ENCODE peak calls at places on chromosomes 5 and 9, in eight cellular contexts. One of them, this sample, is unnamed.

GRCh38 chr5:124927735-124928134 is 181.3 kb upstream of the ZNF608 start:
- DNase-seq in CD8-positive, alpha-beta T cell: no peak
- DNase-seq in mammary epithelial cell: peak
- DNase-seq in BJ: no peak
- DNase-seq in tibial artery: no peak
- DNase-seq in AG04450: no peak
- DNase-seq in psoas muscle: no peak
- DNase-seq in cardiac fibroblast: peak
- DNase-seq in this sample: peak

GRCh38 chr5:42951847-42952411 is 88.2 kb downstream of the ANXA2R start:
- DNase-seq in CD8-positive, alpha-beta T cell: peak
- DNase-seq in mammary epithelial cell: no peak
- DNase-seq in BJ: no peak
- DNase-seq in tibial artery: no peak
- DNase-seq in AG04450: no peak
- DNase-seq in psoas muscle: peak
- DNase-seq in cardiac fibroblast: peak
- DNase-seq in this sample: no peak

GRCh38 chr9:35649431-35650340 is 1.0 kb downstream of the SIT1 start:
- DNase-seq in CD8-positive, alpha-beta T cell: no peak
- DNase-seq in mammary epithelial cell: no peak
- DNase-seq in BJ: no peak
- DNase-seq in tibial artery: peak
- DNase-seq in AG04450: no peak
- DNase-seq in psoas muscle: no peak
- DNase-seq in cardiac fibroblast: no peak
- DNase-seq in this sample: no peak

GRCh38 chr5:103461223-103461622 is 101.4 kb downstream of the NUDT12 start:
- DNase-seq in CD8-positive, alpha-beta T cell: no peak
- DNase-seq in mammary epithelial cell: peak
- DNase-seq in BJ: peak
- DNase-seq in tibial artery: no peak
- DNase-seq in AG04450: no peak
- DNase-seq in psoas muscle: no peak
- DNase-seq in cardiac fibroblast: peak
- DNase-seq in this sample: no peak

GRCh38 chr9:89601306-89601705 is 3.5 kb upstream of the GADD45G start:
- DNase-seq in CD8-positive, alpha-beta T cell: no peak
- DNase-seq in mammary epithelial cell: no peak
- DNase-seq in BJ: no peak
- DNase-seq in tibial artery: no peak
- DNase-seq in AG04450: no peak
- DNase-seq in psoas muscle: no peak
- DNase-seq in cardiac fibroblast: no peak
- DNase-seq in this sample: no peak

GRCh38 chr9:107782381-107782780 is 292.8 kb upstream of the KLF4 start:
- DNase-seq in CD8-positive, alpha-beta T cell: no peak
- DNase-seq in mammary epithelial cell: no peak
- DNase-seq in BJ: peak
- DNase-seq in tibial artery: no peak
- DNase-seq in AG04450: peak
- DNase-seq in psoas muscle: no peak
- DNase-seq in cardiac fibroblast: peak
- DNase-seq in this sample: no peak

GRCh38 chr9:126915281-126915816 is 767 bp downstream of the RALGPS1 start:
- DNase-seq in CD8-positive, alpha-beta T cell: no peak
- DNase-seq in mammary epithelial cell: peak
- DNase-seq in BJ: no peak
- DNase-seq in tibial artery: peak
- DNase-seq in AG04450: no peak
- DNase-seq in psoas muscle: peak
- DNase-seq in cardiac fibroblast: no peak
- DNase-seq in this sample: no peak

GRCh38 chr5:139689631-139690384 is 41.7 kb downstream of the CXXC5 start:
- DNase-seq in CD8-positive, alpha-beta T cell: no peak
- DNase-seq in mammary epithelial cell: peak
- DNase-seq in BJ: no peak
- DNase-seq in tibial artery: no peak
- DNase-seq in AG04450: no peak
- DNase-seq in psoas muscle: no peak
- DNase-seq in cardiac fibroblast: peak
- DNase-seq in this sample: no peak

GRCh38 chr5:81924467-81924866 is 47.4 kb upstream of the ATG10 start:
- DNase-seq in CD8-positive, alpha-beta T cell: no peak
- DNase-seq in mammary epithelial cell: no peak
- DNase-seq in BJ: no peak
- DNase-seq in tibial artery: no peak
- DNase-seq in AG04450: no peak
- DNase-seq in psoas muscle: no peak
- DNase-seq in cardiac fibroblast: no peak
- DNase-seq in this sample: no peak

GRCh38 chr5:35859101-35859661 is 2.5 kb downstream of the IL7R start:
- DNase-seq in CD8-positive, alpha-beta T cell: no peak
- DNase-seq in mammary epithelial cell: peak
- DNase-seq in BJ: no peak
- DNase-seq in tibial artery: no peak
- DNase-seq in AG04450: no peak
- DNase-seq in psoas muscle: no peak
- DNase-seq in cardiac fibroblast: no peak
- DNase-seq in this sample: no peak

GRCh38 chr9:111076519-111076918 is 38.2 kb upstream of the LPAR1 start:
- DNase-seq in CD8-positive, alpha-beta T cell: no peak
- DNase-seq in mammary epithelial cell: no peak
- DNase-seq in BJ: no peak
- DNase-seq in tibial artery: no peak
- DNase-seq in AG04450: no peak
- DNase-seq in psoas muscle: no peak
- DNase-seq in cardiac fibroblast: no peak
- DNase-seq in this sample: no peak

GRCh38 chr5:148515460-148515859 is 131.7 kb downstream of the FBXO38 start:
- DNase-seq in CD8-positive, alpha-beta T cell: no peak
- DNase-seq in mammary epithelial cell: no peak
- DNase-seq in BJ: no peak
- DNase-seq in tibial artery: no peak
- DNase-seq in AG04450: no peak
- DNase-seq in psoas muscle: no peak
- DNase-seq in cardiac fibroblast: no peak
- DNase-seq in this sample: no peak

GRCh38 chr5:152349683-152350526 is 55.2 kb downstream of the NMUR2 start:
- DNase-seq in CD8-positive, alpha-beta T cell: no peak
- DNase-seq in mammary epithelial cell: peak
- DNase-seq in BJ: no peak
- DNase-seq in tibial artery: no peak
- DNase-seq in AG04450: no peak
- DNase-seq in psoas muscle: peak
- DNase-seq in cardiac fibroblast: peak
- DNase-seq in this sample: no peak

GRCh38 chr5:143775258-143775657 is 36.7 kb upstream of the HMHB1 start:
- DNase-seq in CD8-positive, alpha-beta T cell: no peak
- DNase-seq in mammary epithelial cell: peak
- DNase-seq in BJ: no peak
- DNase-seq in tibial artery: no peak
- DNase-seq in AG04450: no peak
- DNase-seq in psoas muscle: no peak
- DNase-seq in cardiac fibroblast: peak
- DNase-seq in this sample: no peak

GRCh38 chr9:95382433-95382832 is 64.9 kb upstream of the FANCC start:
- DNase-seq in CD8-positive, alpha-beta T cell: no peak
- DNase-seq in mammary epithelial cell: peak
- DNase-seq in BJ: no peak
- DNase-seq in tibial artery: no peak
- DNase-seq in AG04450: no peak
- DNase-seq in psoas muscle: no peak
- DNase-seq in cardiac fibroblast: no peak
- DNase-seq in this sample: no peak

GRCh38 chr9:124629600-124629999 is 122.4 kb upstream of the NR5A1 start:
- DNase-seq in CD8-positive, alpha-beta T cell: no peak
- DNase-seq in mammary epithelial cell: peak
- DNase-seq in BJ: no peak
- DNase-seq in tibial artery: no peak
- DNase-seq in AG04450: no peak
- DNase-seq in psoas muscle: no peak
- DNase-seq in cardiac fibroblast: peak
- DNase-seq in this sample: no peak

GRCh38 chr5:43997647-43998251 is 391.5 kb downstream of the FGF10 start:
- DNase-seq in CD8-positive, alpha-beta T cell: no peak
- DNase-seq in mammary epithelial cell: no peak
- DNase-seq in BJ: peak
- DNase-seq in tibial artery: no peak
- DNase-seq in AG04450: peak
- DNase-seq in psoas muscle: no peak
- DNase-seq in cardiac fibroblast: peak
- DNase-seq in this sample: no peak

DNA sequence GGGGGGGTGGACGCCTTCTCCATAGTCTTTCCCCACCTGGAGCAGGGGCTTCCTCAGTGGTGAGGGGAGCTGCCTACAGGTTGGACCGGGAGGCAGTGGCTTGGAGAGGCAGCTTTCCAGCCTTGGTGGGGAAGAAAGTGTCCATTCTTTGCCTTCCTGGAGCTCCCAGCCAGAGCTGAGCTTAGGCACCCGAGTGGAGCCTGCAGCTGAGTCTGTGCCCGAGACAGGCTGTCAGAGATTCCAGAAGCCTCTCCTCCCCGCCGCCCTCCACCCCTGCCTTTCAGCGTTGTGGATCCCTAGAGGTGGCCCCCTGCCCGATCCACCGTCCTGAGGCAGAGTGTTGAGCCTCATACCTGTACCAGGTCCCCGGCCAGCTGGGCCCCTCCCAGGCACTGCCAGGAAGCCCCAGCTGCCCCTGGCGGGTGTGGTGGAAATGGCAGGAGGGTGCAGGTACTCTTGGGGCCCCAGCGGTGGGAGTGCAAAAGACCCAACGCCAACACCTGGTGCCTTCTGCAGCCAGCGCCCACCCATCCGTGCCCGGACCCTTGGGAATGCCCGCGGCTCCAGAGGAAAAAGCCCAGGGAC is 112.0 kb downstream of the RXRA start:
- DNase-seq in CD8-positive, alpha-beta T cell: no peak
- DNase-seq in mammary epithelial cell: no peak
- DNase-seq in BJ: no peak
- DNase-seq in tibial artery: no peak
- DNase-seq in AG04450: no peak
- DNase-seq in psoas muscle: peak
- DNase-seq in cardiac fibroblast: no peak
- DNase-seq in this sample: no peak
- TF ChIP-seq CTCF in CD8-positive, alpha-beta T cell: no peak
- TF ChIP-seq CTCF in mammary epithelial cell: no peak
- TF ChIP-seq CTCF in BJ: no peak
- TF ChIP-seq CTCF in tibial artery: no peak
- TF ChIP-seq CTCF in AG04450: no peak
- TF ChIP-seq CTCF in psoas muscle: peak
- TF ChIP-seq CTCF in cardiac fibroblast: no peak
- TF ChIP-seq CTCF in this sample: peak

GRCh38 chr5:3590967-3591900 is 4.4 kb upstream of the IRX1 start:
- DNase-seq in CD8-positive, alpha-beta T cell: no peak
- DNase-seq in mammary epithelial cell: no peak
- DNase-seq in BJ: no peak
- DNase-seq in tibial artery: no peak
- DNase-seq in AG04450: no peak
- DNase-seq in psoas muscle: no peak
- DNase-seq in cardiac fibroblast: no peak
- DNase-seq in this sample: no peak
- H3K4me3 ChIP-seq in CD8-positive, alpha-beta T cell: no peak
- H3K4me3 ChIP-seq in mammary epithelial cell: no peak
- H3K4me3 ChIP-seq in BJ: no peak
- H3K4me3 ChIP-seq in tibial artery: no peak
- H3K4me3 ChIP-seq in AG04450: no peak
- H3K4me3 ChIP-seq in psoas muscle: no peak
- H3K4me3 ChIP-seq in cardiac fibroblast: no peak
- H3K4me3 ChIP-seq in this sample: no peak

GRCh38 chr5:66646570-66646969 is 50.4 kb downstream of the MAST4 start:
- DNase-seq in CD8-positive, alpha-beta T cell: no peak
- DNase-seq in mammary epithelial cell: no peak
- DNase-seq in BJ: no peak
- DNase-seq in tibial artery: no peak
- DNase-seq in AG04450: no peak
- DNase-seq in psoas muscle: no peak
- DNase-seq in cardiac fibroblast: peak
- DNase-seq in this sample: no peak

GRCh38 chr5:66645039-66645438 is 48.8 kb downstream of the MAST4 start:
- DNase-seq in CD8-positive, alpha-beta T cell: no peak
- DNase-seq in mammary epithelial cell: peak
- DNase-seq in BJ: no peak
- DNase-seq in tibial artery: no peak
- DNase-seq in AG04450: no peak
- DNase-seq in psoas muscle: no peak
- DNase-seq in cardiac fibroblast: no peak
- DNase-seq in this sample: no peak

GRCh38 chr5:66647146-66647856 is 51.1 kb downstream of the MAST4 start:
- DNase-seq in CD8-positive, alpha-beta T cell: no peak
- DNase-seq in mammary epithelial cell: peak
- DNase-seq in BJ: no peak
- DNase-seq in tibial artery: no peak
- DNase-seq in AG04450: no peak
- DNase-seq in psoas muscle: no peak
- DNase-seq in cardiac fibroblast: peak
- DNase-seq in this sample: no peak

GRCh38 chr5:66642538-66642937 is 46.3 kb downstream of the MAST4 start:
- DNase-seq in CD8-positive, alpha-beta T cell: no peak
- DNase-seq in mammary epithelial cell: no peak
- DNase-seq in BJ: no peak
- DNase-seq in tibial artery: no peak
- DNase-seq in AG04450: no peak
- DNase-seq in psoas muscle: no peak
- DNase-seq in cardiac fibroblast: no peak
- DNase-seq in this sample: no peak

GRCh38 chr5:66643383-66643782 is 47.2 kb downstream of the MAST4 start:
- DNase-seq in CD8-positive, alpha-beta T cell: no peak
- DNase-seq in mammary epithelial cell: no peak
- DNase-seq in BJ: no peak
- DNase-seq in tibial artery: no peak
- DNase-seq in AG04450: no peak
- DNase-seq in psoas muscle: no peak
- DNase-seq in cardiac fibroblast: no peak
- DNase-seq in this sample: no peak
- TF ChIP-seq CTCF in CD8-positive, alpha-beta T cell: no peak
- TF ChIP-seq CTCF in mammary epithelial cell: no peak
- TF ChIP-seq CTCF in BJ: no peak
- TF ChIP-seq CTCF in tibial artery: no peak
- TF ChIP-seq CTCF in AG04450: no peak
- TF ChIP-seq CTCF in psoas muscle: no peak
- TF ChIP-seq CTCF in cardiac fibroblast: no peak
- TF ChIP-seq CTCF in this sample: no peak

DNA sequence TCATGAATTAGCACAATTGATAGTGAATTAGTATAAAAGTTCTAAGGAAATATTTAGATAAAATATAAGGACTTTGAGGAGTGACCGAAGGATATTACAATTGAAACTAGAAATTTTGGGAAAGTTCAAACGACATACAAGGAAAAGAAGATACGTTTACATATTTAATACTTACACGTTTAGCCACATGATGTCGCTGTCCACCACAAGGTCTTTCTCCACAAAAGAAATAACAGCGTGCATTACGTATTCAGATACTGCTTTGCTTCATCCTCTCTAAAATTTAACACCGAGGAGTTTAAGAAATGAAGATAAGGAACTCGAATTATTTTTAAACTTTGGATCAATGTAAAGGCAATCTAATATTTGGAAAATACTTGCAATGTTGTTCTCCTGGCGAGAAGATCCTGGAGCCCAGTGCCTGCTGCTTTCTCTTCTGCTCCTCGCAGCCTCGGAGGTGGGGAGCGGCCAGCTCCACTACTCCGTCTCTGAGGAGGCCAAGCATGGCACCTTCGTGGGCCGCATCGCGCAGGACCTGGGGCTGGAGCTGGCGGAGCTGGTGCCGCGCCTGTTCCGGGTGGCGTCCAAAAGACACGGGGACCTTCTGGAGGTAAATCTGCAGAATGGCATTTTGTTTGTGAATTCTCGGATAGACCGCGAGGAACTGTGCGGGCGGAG is at the start of gene PCDHA3:
- DNase-seq in CD8-positive, alpha-beta T cell: no peak
- DNase-seq in mammary epithelial cell: peak
- DNase-seq in BJ: no peak
- DNase-seq in tibial artery: peak
- DNase-seq in AG04450: no peak
- DNase-seq in psoas muscle: no peak
- DNase-seq in cardiac fibroblast: peak
- DNase-seq in this sample: no peak
- H3K4me3 ChIP-seq in CD8-positive, alpha-beta T cell: no peak
- H3K4me3 ChIP-seq in mammary epithelial cell: no peak
- H3K4me3 ChIP-seq in BJ: peak
- H3K4me3 ChIP-seq in tibial artery: peak
- H3K4me3 ChIP-seq in AG04450: no peak
- H3K4me3 ChIP-seq in psoas muscle: peak
- H3K4me3 ChIP-seq in cardiac fibroblast: no peak
- H3K4me3 ChIP-seq in this sample: no peak

This sample was measured in retinal pigment epithelial cell.